ENCODE peak calls at places on chromosomes 11 and 22, in seven cellular contexts. L is H9, X is neuronal stem cell, T is mesendoderm, I is IMR-90, W is H1, B is mesenchymal stem cell. U is an unnamed sample.

GRCh38 chr11:3904228-3904627 is 48.8 kb downstream of the STIM1 start:
- DNase-seq in L (no peak), X (no peak), T (no peak), I (no peak), W (no peak), B (no peak), U (no peak)

GRCh38 chr11:78217650-78218541 is 29.2 kb downstream of the USP35 start:
- DNase-seq in L (peak; percentile 16), X (no peak), T (no peak), I (no peak), W (no peak), B (no peak), U (no peak)

GRCh38 chr11:12157241-12157661 is 46.9 kb downstream of the MICAL2 start:
- DNase-seq in L (no peak), X (no peak), T (no peak), I (peak; percentile 84), W (no peak), B (peak; percentile 85), U (no peak)

GRCh38 chr11:91790346-91790745 is 434.3 kb upstream of the FAT3 start:
- DNase-seq in L (no peak), X (no peak), T (no peak), I (no peak), W (no peak), B (peak; percentile 0), U (no peak)

GRCh38 chr22:44026066-44026629 is 2.0 kb downstream of the PARVB start:
- DNase-seq in L (no peak), X (no peak), T (no peak), I (no peak), W (no peak), B (no peak), U (no peak)

GRCh38 chr11:1305558-1306056 is 3.8 kb downstream of the TOLLIP start:
- DNase-seq in L (peak; percentile 24), X (no peak), T (no peak), I (no peak), W (peak; percentile 36), B (no peak), U (no peak)

GRCh38 chr11:126607374-126607773 is 251.9 kb downstream of the ST3GAL4 start:
- DNase-seq in L (peak; percentile 87), X (peak; percentile 59), T (peak; percentile 79), I (peak; percentile 66), W (peak; percentile 78), B (peak; percentile 18), U (peak; percentile 27)

GRCh38 chr22:45886502-45886901 is 90.5 kb downstream of the WNT7B start:
- DNase-seq in L (peak; percentile 7), X (no peak), T (no peak), I (no peak), W (no peak), B (no peak), U (no peak)

GRCh38 chr11:8098879-8099278 is 17.9 kb downstream of the TUB start:
- DNase-seq in L (no peak), X (no peak), T (no peak), I (peak; percentile 33), W (peak; percentile 34), B (no peak), U (no peak)

DNA sequence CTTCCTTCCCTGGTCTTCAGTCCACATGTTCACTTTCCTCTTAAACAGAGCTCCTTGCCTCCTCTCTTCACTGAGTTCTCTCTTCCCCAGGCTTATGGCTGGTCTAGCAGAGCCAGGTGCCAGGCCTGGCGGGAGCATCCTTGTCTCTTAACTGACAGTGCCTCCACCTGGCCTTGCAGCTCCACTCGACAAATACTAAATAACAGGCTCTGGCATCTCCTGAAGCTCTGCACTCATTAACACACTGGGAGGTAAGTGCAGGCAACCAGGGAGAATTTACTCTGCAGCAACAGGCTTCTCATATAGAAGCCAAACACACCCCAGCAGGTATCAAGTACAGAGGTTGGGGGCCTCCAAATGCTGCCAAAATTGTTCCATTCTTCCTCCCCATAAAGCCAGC is 438.1 kb downstream of the SOX6 start:
- DNase-seq in L (no peak), X (no peak), T (no peak), I (no peak), W (no peak), B (no peak), U (no peak)
- H3K4ac ChIP-seq in L (no peak overlapping the region), X (no peak overlapping the region), T (no peak overlapping the region), I (no peak overlapping the region), W (no peak overlapping the region), B (no peak overlapping the region), U (no peak overlapping the region)

GRCh38 chr11:112972399-112973115 is 11.3 kb downstream of the NCAM1 start:
- DNase-seq in L (no peak), X (no peak), T (no peak), I (no peak), W (no peak), B (no peak), U (no peak)

GRCh38 chr11:112967082-112967481 is 5.9 kb downstream of the NCAM1 start:
- DNase-seq in L (no peak), X (no peak), T (peak; percentile 53), I (no peak), W (no peak), B (no peak), U (no peak)

GRCh38 chr11:112968988-112969714 is 7.9 kb downstream of the NCAM1 start:
- DNase-seq in L (no peak), X (no peak), T (no peak), I (no peak), W (no peak), B (peak; percentile 47), U (no peak)

GRCh38 chr11:112975493-112975892 is 14.3 kb downstream of the NCAM1 start:
- DNase-seq in L (no peak), X (no peak), T (no peak), I (no peak), W (no peak), B (no peak), U (no peak)

DNA sequence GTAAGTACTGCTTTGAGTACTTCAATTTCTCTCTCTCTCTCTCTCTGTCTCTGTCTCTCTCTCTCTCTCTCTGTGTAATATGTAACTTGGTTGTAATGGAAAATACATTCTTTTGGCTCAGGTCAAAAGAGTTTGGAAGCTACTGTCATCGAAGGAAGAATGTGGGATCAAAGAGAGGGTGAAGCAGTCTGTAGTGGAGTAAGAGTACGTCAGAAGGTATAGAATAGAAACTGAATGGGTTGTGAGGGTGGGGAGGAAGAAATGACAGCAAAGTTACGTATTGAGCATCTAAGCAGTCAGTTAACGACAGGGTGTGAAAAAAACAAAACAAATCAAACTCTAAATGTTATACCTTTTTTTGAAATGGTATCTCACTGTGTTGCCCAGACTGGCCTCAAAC is 10.0 kb downstream of the NCAM1 start:
- DNase-seq in L (no peak), X (no peak), T (no peak), I (no peak), W (no peak), B (no peak), U (no peak)
- H3K18ac ChIP-seq in L (no peak overlapping the region), X (no peak overlapping the region), T (no peak overlapping the region), I (no peak overlapping the region), W (no peak overlapping the region), B (no peak overlapping the region), U (no peak overlapping the region)

GRCh38 chr22:35862697-35863096 is 145.0 kb downstream of the APOL5 start:
- DNase-seq in L (no peak), X (no peak), T (no peak), I (no peak), W (no peak), B (no peak), U (no peak)
- H3K4me1 ChIP-seq in L (peaks cover 4% of the 10 kb centered on the region), X (peaks cover 4% of the 10 kb centered on the region), T (peaks cover 4% of the 10 kb centered on the region), I (peaks cover 4% of the 10 kb centered on the region), W (no peaks in the 10 kb centered on the region), B (peaks cover 4% of the 10 kb centered on the region), U (no peaks in the 10 kb centered on the region)

DNA sequence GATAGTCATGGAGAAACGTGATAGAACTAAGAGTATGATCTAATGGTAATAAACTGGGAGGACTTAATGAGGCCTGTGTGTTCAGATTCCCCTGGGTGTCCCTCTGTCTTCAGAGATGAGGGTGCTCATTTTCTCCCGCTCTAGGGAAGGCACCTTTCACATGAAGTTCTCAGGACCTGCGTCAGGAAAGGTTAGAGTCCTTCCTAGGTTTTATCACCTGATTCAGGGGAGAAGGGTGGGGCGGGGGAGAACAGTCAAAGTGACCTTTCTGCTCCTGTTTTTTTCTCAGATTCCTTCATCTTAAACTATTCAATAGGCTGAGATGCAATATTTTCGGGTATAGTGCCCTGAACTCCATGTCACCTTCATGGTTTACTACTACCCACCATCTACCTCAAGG is 22.4 kb upstream of the CRTAM start:
- DNase-seq in L (no peak), X (no peak), T (no peak), I (no peak), W (no peak), B (no peak), U (no peak)
- H3K4ac ChIP-seq in L (no peak overlapping the region), X (no peak overlapping the region), T (no peak overlapping the region), I (no peak overlapping the region), W (no peak overlapping the region), B (no peak overlapping the region), U (no peak overlapping the region)

DNA sequence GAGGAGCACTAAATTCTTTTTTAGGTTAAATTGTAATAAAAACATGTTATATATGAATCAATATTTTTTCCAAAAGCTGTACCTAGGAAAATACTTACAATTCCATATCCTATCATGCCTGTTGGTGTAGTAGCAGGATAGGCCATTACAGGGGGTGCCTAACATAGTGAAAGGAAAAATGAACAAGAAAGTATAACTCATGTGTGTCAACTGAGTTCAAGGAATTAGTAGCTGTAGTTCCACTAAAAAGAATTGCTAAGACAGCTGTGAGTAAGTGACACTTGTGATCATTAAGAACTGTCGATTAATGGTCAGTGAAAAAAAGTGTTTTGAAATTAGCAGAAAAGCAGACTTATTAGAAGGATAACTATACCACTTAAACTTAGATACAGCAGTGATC is 92.4 kb downstream of the PICALM start:
- DNase-seq in L (no peak), X (no peak), T (no peak), I (no peak), W (no peak), B (no peak), U (no peak)
- H3K18ac ChIP-seq in L (no peak overlapping the region), X (no peak overlapping the region), T (no peak overlapping the region), I (no peak overlapping the region), W (no peak overlapping the region), B (no peak overlapping the region), U (no peak overlapping the region)

DNA sequence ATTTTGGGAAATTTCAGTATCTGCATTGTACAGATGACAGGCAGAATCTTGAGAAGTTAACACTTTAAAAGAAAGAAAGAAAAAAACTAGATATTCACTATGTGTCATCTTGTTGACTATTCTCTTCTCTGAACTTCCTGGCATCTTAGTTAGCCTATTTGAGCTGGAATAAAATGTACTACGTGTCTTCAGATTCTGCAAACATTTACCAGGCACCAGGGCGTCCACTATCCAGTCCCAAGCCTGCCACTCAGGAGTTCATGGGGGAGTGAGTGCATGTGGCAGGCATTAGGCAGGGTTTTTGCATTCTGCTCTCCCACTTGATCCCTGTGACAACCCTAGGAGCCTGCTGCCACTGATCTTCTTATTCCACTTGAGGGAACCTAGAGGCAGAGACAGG is 25.0 kb downstream of the TIMP3 start:
- DNase-seq in L (no peak), X (no peak), T (no peak), I (no peak), W (no peak), B (no peak), U (no peak)
- H3K4me1 ChIP-seq in L (no peaks in the 10 kb centered on the region), X (peaks cover 22% of the 10 kb centered on the region), T (peaks cover 2% of the 10 kb centered on the region), I (no peaks in the 10 kb centered on the region), W (peaks cover 5% of the 10 kb centered on the region), B (no peaks in the 10 kb centered on the region), U (no peaks in the 10 kb centered on the region)

DNA sequence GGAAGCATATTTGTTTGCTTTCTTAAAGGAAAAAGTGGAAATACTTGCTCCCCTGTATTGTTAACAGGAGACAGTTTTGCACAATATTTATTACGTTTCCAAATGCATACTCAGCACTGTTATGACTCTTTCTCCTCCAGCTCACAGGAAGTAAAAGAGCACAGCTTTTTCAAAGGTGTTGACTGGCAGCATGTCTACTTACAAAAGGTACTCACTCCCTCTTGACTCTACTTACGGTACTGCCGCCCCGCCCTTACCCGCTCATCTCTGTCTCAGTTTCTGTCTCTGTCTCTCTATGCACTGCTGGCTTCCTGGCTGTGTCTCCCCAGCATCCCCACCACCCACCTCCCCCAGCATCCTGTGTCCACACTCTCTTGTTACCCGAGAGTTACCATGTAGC is 32.2 kb upstream of the MYO18B start:
- DNase-seq in L (no peak), X (no peak), T (no peak), I (no peak), W (no peak), B (no peak), U (peak; percentile 64)
- H3K4ac ChIP-seq in L (no peak overlapping the region), X (no peak overlapping the region), T (no peak overlapping the region), I (no peak overlapping the region), W (no peak overlapping the region), B (no peak overlapping the region), U (no peak overlapping the region)

U was measured in trophoblast cell.